ENCODE peak calls at places on chromosomes 4 and X, in eight cellular contexts. V is neuronal stem cell, W is heart right ventricle, J is small intestine, Q is tibial artery, H is psoas muscle, N is astrocyte of the spinal cord, C is AG10803. R is an unnamed sample.

GRCh38 chrX:16882188-16882587 is 12.0 kb upstream of the RBBP7 start:
- DNase-seq in V (no peak), W (peak), J (peak), Q (peak), H (peak), N (peak), C (no peak), R (no peak)

GRCh38 chr4:41256740-41257256 is at the start of gene UCHL1:
- DNase-seq in V (peak), W (peak), J (no peak), Q (no peak), H (peak), N (peak), C (peak), R (no peak)

GRCh38 chr4:101264550-101264949 is 82.8 kb downstream of the PPP3CA start:
- DNase-seq in V (no peak), W (no peak), J (no peak), Q (no peak), H (no peak), N (no peak), C (no peak), R (no peak)

GRCh38 chr4:119628281-119629141 is at the start of gene PDE5A:
- DNase-seq in V (peak), W (peak), J (peak), Q (peak), H (peak), N (peak), C (peak), R (peak)

GRCh38 chr4:173334891-173335754 is 965 bp upstream of the HMGB2 start:
- DNase-seq in V (peak), W (peak), J (peak), Q (peak), H (peak), N (peak), C (peak), R (peak)

GRCh38 chr4:56764775-56765174 is 56.7 kb downstream of the SPINK2 start:
- DNase-seq in V (no peak), W (no peak), J (peak), Q (no peak), H (no peak), N (peak), C (peak), R (no peak)

GRCh38 chr4:152591361-152591760 is 55.5 kb upstream of the FBXW7 start:
- DNase-seq in V (peak), W (peak), J (peak), Q (no peak), H (peak), N (peak), C (peak), R (peak)

GRCh38 chr4:151486166-151486565 is 77.2 kb downstream of the FHIP1A start:
- DNase-seq in V (no peak), W (no peak), J (no peak), Q (no peak), H (no peak), N (peak), C (peak), R (no peak)

GRCh38 chr4:122668241-122668640 is 47.4 kb upstream of the IL21 start:
- DNase-seq in V (no peak), W (no peak), J (no peak), Q (no peak), H (no peak), N (peak), C (peak), R (no peak)

GRCh38 chr4:6608758-6609414 is 31.6 kb upstream of the MRFAP1 start:
- DNase-seq in V (peak), W (no peak), J (no peak), Q (no peak), H (no peak), N (no peak), C (no peak), R (no peak)

GRCh38 chr4:3107271-3108185 is 33.0 kb downstream of the HTT start:
- DNase-seq in V (no peak), W (no peak), J (no peak), Q (peak), H (peak), N (no peak), C (peak), R (peak)

GRCh38 chr4:96407651-96408342 is 567.9 kb downstream of the PDHA2 start:
- DNase-seq in V (no peak), W (no peak), J (peak), Q (no peak), H (no peak), N (peak), C (no peak), R (no peak)

GRCh38 chrX:34654939-34655338 is 2.1 kb downstream of the TMEM47 start:
- DNase-seq in V (no peak), W (no peak), J (no peak), Q (no peak), H (no peak), N (peak), C (peak), R (no peak)
- H3K4me3 ChIP-seq in V (peak), W (peak), J (no peak), Q (peak), H (peak), N (peak), C (peak), R (no peak)

GRCh38 chr4:108111781-108112180 is 57.0 kb downstream of the LEF1 start:
- DNase-seq in V (no peak), W (no peak), J (no peak), Q (no peak), H (no peak), N (no peak), C (no peak), R (no peak)
- H3K4me3 ChIP-seq in V (no peak), W (no peak), J (no peak), Q (no peak), H (no peak), N (no peak), C (no peak), R (no peak)

GRCh38 chr4:185399466-185399865 is 2.8 kb downstream of the ANKRD37 start:
- DNase-seq in V (no peak), W (no peak), J (no peak), Q (no peak), H (no peak), N (no peak), C (no peak), R (no peak)
- H3K4me3 ChIP-seq in V (no peak), W (no peak), J (no peak), Q (peak), H (peak), N (no peak), C (no peak), R (no peak)

DNA sequence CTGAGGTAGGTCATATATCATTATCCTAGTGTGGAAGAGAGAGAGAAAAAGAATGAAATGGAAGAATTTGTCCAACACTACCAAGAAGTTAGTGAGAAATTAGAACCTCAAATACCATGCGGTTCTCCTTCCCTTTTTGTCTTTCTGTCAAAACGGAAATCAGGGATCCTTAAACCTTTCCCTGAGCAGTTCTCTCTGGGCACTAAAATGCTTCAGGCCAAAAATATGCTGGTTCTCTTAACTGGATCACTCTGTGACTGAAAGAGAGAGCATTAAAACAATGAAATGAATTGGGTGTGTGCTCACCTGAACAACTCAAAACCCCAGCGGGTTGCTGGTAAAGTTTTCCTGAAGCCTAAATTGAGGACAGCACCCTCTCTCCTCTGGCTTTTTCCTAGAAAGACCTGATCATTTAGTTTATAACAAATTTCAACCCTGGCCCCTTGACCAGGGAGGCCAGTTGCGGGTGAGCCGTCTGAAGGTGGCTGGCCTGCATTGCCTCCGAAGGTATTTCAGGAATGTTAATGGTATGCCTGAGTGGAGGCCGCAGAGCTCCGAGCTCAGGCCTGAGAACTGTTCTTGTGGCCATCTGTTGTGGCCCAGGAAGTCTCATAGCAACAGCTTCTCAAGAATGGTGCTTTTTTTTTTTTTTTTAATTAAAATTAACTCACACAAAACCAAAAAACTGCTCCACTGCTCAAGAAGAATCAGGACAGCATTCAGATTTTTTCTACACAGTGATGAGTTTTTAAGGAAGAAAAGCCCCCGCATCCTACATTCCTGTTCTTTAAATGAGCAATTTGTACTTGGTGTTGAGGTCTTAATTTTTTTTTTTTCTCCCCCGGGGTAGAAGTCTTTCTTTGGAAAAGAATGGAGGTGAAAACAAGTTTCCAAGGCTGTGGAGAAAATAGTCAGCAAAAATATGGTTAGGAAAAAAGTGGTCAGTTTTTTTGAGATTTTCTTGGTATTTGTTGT is 155.1 kb downstream of the SHROOM3 start:
- DNase-seq in V (peak), W (peak), J (no peak), Q (no peak), H (no peak), N (peak), C (peak), R (no peak)
- H3K4me3 ChIP-seq in V (no peak), W (no peak), J (no peak), Q (peak), H (no peak), N (no peak), C (no peak), R (no peak)

GRCh38 chr4:158169516-158169915 is 3.3 kb downstream of the GASK1B start:
- DNase-seq in V (no peak), W (no peak), J (no peak), Q (no peak), H (no peak), N (peak), C (peak), R (no peak)

GRCh38 chr4:158169931-158170690 is 2.7 kb downstream of the GASK1B start:
- DNase-seq in V (no peak), W (no peak), J (peak), Q (no peak), H (no peak), N (peak), C (peak), R (no peak)

GRCh38 chr4:158172196-158172557 is 648 bp downstream of the GASK1B start:
- DNase-seq in V (no peak), W (no peak), J (no peak), Q (no peak), H (no peak), N (peak), C (peak), R (no peak)

GRCh38 chr4:158171456-158171790 is 1.4 kb downstream of the GASK1B start:
- DNase-seq in V (no peak), W (no peak), J (no peak), Q (no peak), H (no peak), N (peak), C (no peak), R (no peak)

GRCh38 chr4:158170691-158171455 is 2.0 kb downstream of the GASK1B start:
- DNase-seq in V (no peak), W (peak), J (peak), Q (peak), H (peak), N (no peak), C (peak), R (peak)
- H3K4me3 ChIP-seq in V (no peak), W (peak), J (peak), Q (peak), H (peak), N (peak), C (peak), R (peak)

DNA sequence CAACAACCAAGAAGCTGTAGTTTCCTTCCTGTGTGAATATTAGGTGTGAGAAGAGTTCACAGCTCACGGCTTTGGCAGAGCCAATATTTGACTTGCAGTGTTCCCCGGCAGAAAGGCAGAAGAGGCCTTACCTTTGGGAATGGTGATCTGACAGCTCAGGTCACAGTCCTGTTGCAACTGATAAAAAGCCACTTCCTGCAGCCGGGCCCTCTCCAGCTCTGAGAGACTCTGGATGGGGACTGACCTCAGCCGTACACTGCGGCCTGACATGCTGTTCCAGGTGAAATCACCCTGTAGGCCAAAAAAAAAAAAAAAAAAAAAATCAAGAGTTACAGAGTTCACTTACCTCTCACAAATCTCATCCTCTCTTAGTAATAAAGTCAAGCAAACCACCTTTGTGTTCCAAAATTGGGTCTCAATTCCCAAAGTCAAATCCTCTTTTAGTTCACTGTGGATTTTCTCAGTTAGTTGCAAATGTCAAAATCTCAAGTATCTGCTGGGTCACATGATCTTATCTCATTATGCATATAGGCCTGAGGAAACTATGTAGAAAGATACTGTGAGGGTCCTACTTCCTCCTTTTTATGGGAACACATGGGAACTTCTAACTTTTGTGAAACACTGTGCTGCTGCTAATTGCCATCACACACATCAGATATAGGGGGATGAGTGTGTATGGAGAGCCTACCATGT is 38.6 kb upstream of the AMELX start:
- DNase-seq in V (no peak), W (no peak), J (no peak), Q (no peak), H (no peak), N (no peak), C (no peak), R (no peak)
- H3K4me3 ChIP-seq in V (no peak), W (no peak), J (no peak), Q (no peak), H (no peak), N (no peak), C (no peak), R (no peak)

GRCh38 chr4:79366422-79366821 is 40.6 kb upstream of the NAA11 start:
- DNase-seq in V (no peak), W (no peak), J (no peak), Q (no peak), H (no peak), N (no peak), C (no peak), R (no peak)

GRCh38 chr4:79364048-79364447 is 38.2 kb upstream of the NAA11 start:
- DNase-seq in V (no peak), W (no peak), J (no peak), Q (no peak), H (no peak), N (no peak), C (no peak), R (no peak)

DNA sequence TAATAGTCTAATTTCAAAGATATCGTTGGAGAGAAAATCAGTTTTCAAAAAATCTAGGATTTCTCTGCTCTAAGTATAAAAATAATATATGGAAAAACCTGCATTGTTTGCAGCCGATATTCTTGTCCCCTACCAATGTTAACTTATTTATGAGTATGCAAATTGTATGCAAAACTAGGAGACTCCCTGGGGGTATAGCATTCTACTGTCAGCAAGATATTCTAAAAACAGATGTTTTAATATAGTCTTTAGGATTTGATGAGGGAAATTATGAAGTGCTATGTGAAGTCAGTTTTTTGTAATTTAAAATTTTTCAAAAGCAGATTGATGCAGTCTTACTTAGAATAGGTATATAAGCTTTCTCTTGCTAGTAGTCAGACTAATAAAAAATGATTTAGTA is 40.9 kb downstream of the GK2 start:
- DNase-seq in V (no peak), W (no peak), J (no peak), Q (no peak), H (no peak), N (no peak), C (no peak), R (no peak)
- H3K4me3 ChIP-seq in V (no peak), W (no peak), J (no peak), Q (no peak), H (no peak), N (no peak), C (no peak), R (no peak)

DNA sequence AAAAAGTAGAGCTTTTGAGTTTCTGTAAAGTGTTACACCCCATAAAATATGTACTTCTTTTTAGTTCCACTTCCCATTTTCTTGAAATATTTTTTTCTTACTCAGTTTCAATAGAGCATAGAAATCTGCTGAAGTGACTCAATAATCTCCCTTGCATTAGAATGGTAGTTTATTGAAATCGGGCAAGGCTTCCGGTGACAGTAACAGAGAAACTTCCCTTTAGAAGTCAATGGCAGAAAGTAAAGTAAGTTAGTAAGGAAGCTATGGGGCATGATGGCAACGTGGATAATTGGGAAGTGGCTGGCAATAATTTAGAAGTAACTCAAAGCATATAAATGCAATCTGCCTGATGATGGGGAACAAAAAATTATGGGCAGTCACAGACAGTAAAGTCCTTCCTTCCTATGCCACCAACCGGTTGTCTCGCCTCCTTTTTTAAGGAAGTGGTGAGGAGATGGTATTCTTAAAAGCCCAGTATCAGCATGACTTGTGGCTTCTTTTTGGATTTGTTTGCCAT is 7.6 kb downstream of the CYBB start:
- DNase-seq in V (no peak), W (no peak), J (no peak), Q (no peak), H (no peak), N (no peak), C (no peak), R (no peak)
- H3K4me3 ChIP-seq in V (no peak), W (no peak), J (no peak), Q (no peak), H (no peak), N (no peak), C (no peak), R (no peak)

GRCh38 chr4:78722880-78723279 is 53.3 kb upstream of the BMP2K start:
- DNase-seq in V (no peak), W (no peak), J (no peak), Q (no peak), H (no peak), N (no peak), C (no peak), R (no peak)

GRCh38 chr4:78722320-78722719 is 53.8 kb upstream of the BMP2K start:
- DNase-seq in V (no peak), W (no peak), J (no peak), Q (no peak), H (no peak), N (no peak), C (no peak), R (no peak)

GRCh38 chr4:78720151-78720726 is 55.9 kb upstream of the BMP2K start:
- DNase-seq in V (no peak), W (no peak), J (no peak), Q (no peak), H (no peak), N (no peak), C (no peak), R (no peak)

GRCh38 chr4:78721739-78722138 is 54.4 kb upstream of the BMP2K start:
- DNase-seq in V (no peak), W (no peak), J (no peak), Q (no peak), H (no peak), N (no peak), C (no peak), R (no peak)

GRCh38 chr4:78720994-78721677 is 55.0 kb upstream of the BMP2K start:
- DNase-seq in V (no peak), W (peak), J (peak), Q (peak), H (no peak), N (no peak), C (no peak), R (no peak)
- H3K4me3 ChIP-seq in V (no peak), W (no peak), J (no peak), Q (no peak), H (no peak), N (no peak), C (no peak), R (no peak)

GRCh38 chr4:574346-575161 is 1.5 kb downstream of the TMEM271 start:
- DNase-seq in V (no peak), W (no peak), J (no peak), Q (no peak), H (no peak), N (no peak), C (no peak), R (no peak)
- H3K4me3 ChIP-seq in V (peak), W (no peak), J (no peak), Q (no peak), H (no peak), N (no peak), C (no peak), R (no peak)